ENCODE peak calls at places on chromosomes 1 and 21, in six cellular contexts. J is HFF-Myc; U is activated CD8-positive, alpha-beta T cell treated with anti-CD3 and anti-CD28 coated beads for 36 hours; M is WTC11; I is cardiac fibroblast; N is left ventricle myocardium inferior. C is an unnamed sample.

GRCh38 chr1:82560566-82560965 is 759.8 kb downstream of the ADGRL2 start:
- DNase-seq in J (no peak), U (no peak), M (no peak), I (no peak), N (no peak), C (no peak)

GRCh38 chr21:44442266-44443125 is 12.8 kb upstream of the LRRC3 start:
- DNase-seq in J (no peak), U (no peak), M (no peak), I (no peak), N (no peak), C (no peak)

GRCh38 chr21:33089439-33089838 is 19.5 kb downstream of the OLIG1 start:
- DNase-seq in J (no peak), U (no peak), M (no peak), I (no peak), N (no peak), C (no peak)

GRCh38 chr1:193141804-193142203 is 20.0 kb downstream of the CDC73 start:
- DNase-seq in J (no peak), U (peak), M (no peak), I (no peak), N (no peak), C (no peak)

GRCh38 chr21:41227357-41228005 is 59.5 kb downstream of the BACE2 start:
- DNase-seq in J (no peak), U (peak), M (no peak), I (no peak), N (no peak), C (no peak)

GRCh38 chr1:109653286-109653685 is 2.6 kb upstream of the GSTM4 start:
- DNase-seq in J (no peak), U (no peak), M (no peak), I (no peak), N (no peak), C (no peak)

GRCh38 chr1:232880354-232880753 is 70.1 kb upstream of the NTPCR start:
- DNase-seq in J (no peak), U (peak), M (peak), I (peak), N (no peak), C (no peak)

GRCh38 chr1:233613252-233614172 is at the start of gene KCNK1:
- DNase-seq in J (peak), U (no peak), M (peak), I (peak), N (peak), C (no peak)

GRCh38 chr1:27548136-27548853 is 55.6 kb downstream of the AHDC1 start:
- DNase-seq in J (no peak), U (no peak), M (no peak), I (no peak), N (peak), C (no peak)

GRCh38 chr1:114153051-114153620 is 533 bp downstream of the SYT6 start:
- DNase-seq in J (no peak), U (peak), M (no peak), I (no peak), N (no peak), C (no peak)

GRCh38 chr1:65818966-65819365 is 26.3 kb downstream of the PDE4B start:
- DNase-seq in J (no peak), U (no peak), M (no peak), I (no peak), N (no peak), C (no peak)

GRCh38 chr1:242435200-242435599 is 89.3 kb downstream of the PLD5 start:
- DNase-seq in J (no peak), U (no peak), M (no peak), I (no peak), N (no peak), C (no peak)

GRCh38 chr21:40507978-40508377 is 339.0 kb downstream of the DSCAM start:
- DNase-seq in J (no peak), U (no peak), M (no peak), I (no peak), N (no peak), C (no peak)

DNA sequence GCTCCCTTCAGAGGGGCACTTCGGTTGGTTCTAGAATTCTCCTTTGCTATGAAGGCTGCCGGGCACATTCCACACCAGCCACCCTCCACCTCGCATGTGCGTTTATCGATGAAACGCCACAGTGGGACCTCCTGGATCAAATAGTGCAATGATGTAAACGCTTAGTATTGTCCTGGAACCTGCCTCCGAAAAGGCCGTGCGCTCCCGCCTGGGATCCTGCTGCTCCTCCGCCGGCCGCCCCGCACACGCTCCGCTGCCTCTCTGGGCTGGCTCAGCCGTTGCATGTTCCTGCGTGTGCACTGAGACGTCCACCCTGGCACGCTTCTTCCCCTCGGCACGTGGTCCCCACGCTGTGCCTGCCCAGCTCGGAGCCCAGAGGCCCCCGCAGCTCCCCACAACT is 4.0 kb upstream of the TNFRSF14 start:
- DNase-seq in J (no peak), U (no peak), M (no peak), I (no peak), N (no peak), C (no peak)
- TF ChIP-seq CTCF in J (no peak), U (no peak), M (no peak), I (no peak), N (no peak), C (no peak)

GRCh38 chr1:26471498-26472329 is 526 bp upstream of the HMGN2 start:
- DNase-seq in J (no peak), U (peak), M (peak), I (peak), N (peak), C (no peak)
- TF ChIP-seq CTCF in J (no peak), U (no peak), M (no peak), I (no peak), N (no peak), C (no peak)

GRCh38 chr1:45569962-45570581 is 13.8 kb upstream of the NASP start:
- DNase-seq in J (peak), U (peak), M (peak), I (peak), N (peak), C (peak)

GRCh38 chr1:45569571-45569961 is 14.3 kb upstream of the NASP start:
- DNase-seq in J (no peak), U (no peak), M (no peak), I (no peak), N (no peak), C (no peak)

GRCh38 chr1:45568421-45568820 is 15.4 kb upstream of the NASP start:
- DNase-seq in J (no peak), U (no peak), M (no peak), I (no peak), N (no peak), C (no peak)

GRCh38 chr1:45574105-45574626 is 9.7 kb upstream of the NASP start:
- DNase-seq in J (no peak), U (no peak), M (no peak), I (no peak), N (no peak), C (no peak)

GRCh38 chr1:45573231-45573804 is 10.5 kb upstream of the NASP start:
- DNase-seq in J (no peak), U (no peak), M (peak), I (peak), N (no peak), C (no peak)
- TF ChIP-seq CTCF in J (no peak), U (no peak), M (no peak), I (no peak), N (no peak), C (no peak)

DNA sequence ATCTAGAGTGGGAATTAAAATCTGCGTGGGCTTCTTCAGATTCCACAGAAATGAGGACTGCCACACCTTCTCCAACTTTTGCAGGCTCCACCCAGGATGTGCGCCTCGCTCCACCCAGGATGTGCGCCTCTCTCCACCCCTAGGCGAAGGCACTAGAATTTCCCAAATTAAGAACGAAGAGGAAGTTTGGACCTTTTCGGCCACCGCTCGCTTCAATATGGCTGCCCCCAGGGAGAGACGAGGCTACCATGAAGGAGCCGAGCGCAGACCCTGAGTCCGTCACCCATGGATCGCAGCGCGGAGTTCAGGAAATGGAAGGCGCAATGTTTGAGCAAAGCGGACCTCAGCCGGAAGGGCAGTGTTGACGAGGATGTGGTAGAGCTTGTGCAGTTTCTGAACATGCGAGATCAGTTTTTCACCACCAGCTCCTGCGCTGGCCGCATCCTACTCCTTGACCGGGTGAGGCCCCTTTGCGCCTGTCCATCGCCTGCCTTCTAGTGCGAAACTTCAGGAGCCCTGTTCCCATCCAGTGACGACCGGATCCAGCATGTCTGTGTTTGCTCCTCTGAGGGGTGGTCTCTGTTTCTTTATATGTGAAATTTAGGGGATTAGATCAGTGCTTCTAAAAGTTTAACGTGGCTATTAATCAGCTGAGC is at the start of the genes CRYZ and TYW3:
- DNase-seq in J (peak), U (peak), M (peak), I (peak), N (peak), C (peak)
- TF ChIP-seq CTCF in J (no peak), U (no peak), M (no peak), I (peak), N (no peak), C (no peak)

GRCh38 chr1:41494351-41495170 is 10.1 kb upstream of the EDN2 start:
- DNase-seq in J (no peak), U (no peak), M (no peak), I (no peak), N (peak), C (no peak)

GRCh38 chr1:41490911-41491310 is 6.4 kb upstream of the EDN2 start:
- DNase-seq in J (no peak), U (no peak), M (no peak), I (no peak), N (no peak), C (no peak)

GRCh38 chr1:41493626-41494350 is 9.3 kb upstream of the EDN2 start:
- DNase-seq in J (no peak), U (no peak), M (no peak), I (no peak), N (peak), C (no peak)

GRCh38 chr1:41493117-41493536 is 8.6 kb upstream of the EDN2 start:
- DNase-seq in J (peak), U (peak), M (no peak), I (peak), N (peak), C (no peak)

GRCh38 chr1:41492341-41492848 is 7.9 kb upstream of the EDN2 start:
- DNase-seq in J (no peak), U (peak), M (peak), I (no peak), N (peak), C (no peak)
- TF ChIP-seq CTCF in J (peak), U (peak), M (peak), I (peak), N (peak), C (no peak)

GRCh38 chr1:1861339-1861730 is 29.6 kb downstream of the GNB1 start:
- DNase-seq in J (no peak), U (no peak), M (no peak), I (no peak), N (peak), C (no peak)

GRCh38 chr1:1853593-1854257 is 37.2 kb downstream of the GNB1 start:
- DNase-seq in J (no peak), U (no peak), M (no peak), I (no peak), N (no peak), C (no peak)

GRCh38 chr1:1857096-1857703 is 33.7 kb downstream of the GNB1 start:
- DNase-seq in J (no peak), U (no peak), M (no peak), I (no peak), N (no peak), C (no peak)

GRCh38 chr1:1862905-1863547 is 27.9 kb downstream of the GNB1 start:
- DNase-seq in J (no peak), U (no peak), M (no peak), I (no peak), N (no peak), C (no peak)

GRCh38 chr1:1858382-1859086 is 32.4 kb downstream of the GNB1 start:
- DNase-seq in J (peak), U (peak), M (peak), I (peak), N (peak), C (no peak)
- TF ChIP-seq CTCF in J (peak), U (no peak), M (no peak), I (peak), N (peak), C (no peak)

GRCh38 chr1:59288046-59288445 is 8.8 kb upstream of the FGGY start:
- DNase-seq in J (no peak), U (no peak), M (no peak), I (no peak), N (no peak), C (no peak)

GRCh38 chr1:59292557-59292956 is 4.3 kb upstream of the FGGY start:
- DNase-seq in J (no peak), U (no peak), M (no peak), I (peak), N (no peak), C (no peak)

GRCh38 chr1:59289570-59289969 is 7.3 kb upstream of the FGGY start:
- DNase-seq in J (no peak), U (no peak), M (no peak), I (no peak), N (no peak), C (no peak)

GRCh38 chr1:59291566-59291965 is 5.3 kb upstream of the FGGY start:
- DNase-seq in J (no peak), U (no peak), M (no peak), I (no peak), N (no peak), C (no peak)

GRCh38 chr1:59290173-59290954 is 6.5 kb upstream of the FGGY start:
- DNase-seq in J (no peak), U (peak), M (peak), I (peak), N (no peak), C (no peak)
- TF ChIP-seq CTCF in J (peak), U (peak), M (no peak), I (peak), N (peak), C (no peak)

DNA sequence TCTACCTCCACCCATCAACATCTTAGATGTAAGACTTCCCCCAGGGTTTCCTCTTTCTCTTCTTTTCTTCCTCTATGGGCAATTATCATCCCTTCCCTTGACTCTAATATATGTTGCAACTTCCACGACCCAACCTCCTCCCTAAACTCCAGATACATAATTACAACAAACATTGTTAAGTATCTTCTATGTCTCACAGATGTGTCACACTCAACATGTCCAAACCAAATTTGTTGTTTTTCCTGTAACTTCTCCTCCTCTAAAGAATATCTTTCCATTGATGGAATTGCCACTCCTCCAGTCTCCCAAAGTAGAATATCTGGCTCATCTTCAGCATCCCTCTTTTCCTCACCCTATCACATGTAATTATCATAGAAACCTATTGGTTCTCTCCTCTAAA is 314.2 kb downstream of the RWDD3 start:
- DNase-seq in J (no peak), U (no peak), M (no peak), I (no peak), N (no peak), C (no peak)
- TF ChIP-seq CTCF in J (no peak), U (no peak), M (no peak), I (no peak), N (no peak), C (no peak)

GRCh38 chr1:107523736-107524135 is 382.9 kb downstream of the NTNG1 start:
- DNase-seq in J (no peak), U (no peak), M (no peak), I (no peak), N (no peak), C (no peak)

GRCh38 chr1:107525146-107525545 is 384.3 kb downstream of the NTNG1 start:
- DNase-seq in J (no peak), U (no peak), M (no peak), I (no peak), N (no peak), C (no peak)

GRCh38 chr1:107526524-107527198 is 385.8 kb downstream of the NTNG1 start:
- DNase-seq in J (no peak), U (no peak), M (no peak), I (no peak), N (no peak), C (no peak)

GRCh38 chr1:107525961-107526360 is 385.1 kb downstream of the NTNG1 start:
- DNase-seq in J (no peak), U (no peak), M (no peak), I (no peak), N (no peak), C (no peak)

GRCh38 chr1:107523061-107523460 is 382.2 kb downstream of the NTNG1 start:
- DNase-seq in J (no peak), U (no peak), M (no peak), I (no peak), N (no peak), C (no peak)
- TF ChIP-seq CTCF in J (no peak), U (no peak), M (no peak), I (no peak), N (no peak), C (no peak)